ENCODE peak calls at places on chromosomes 7 and 10, in four cellular contexts. A, G, O and X are unnamed samples.

GRCh38 chr7:129684777-129685176 is 73.3 kb downstream of the NRF1 start:
- DNase-seq in A (no peak), G (peak), O (no peak), X (no peak)

GRCh38 chr7:28738384-28738783 is 219.7 kb downstream of the TRIL start:
- DNase-seq in A (no peak), G (no peak), O (no peak), X (no peak)

GRCh38 chr7:96982586-96982985 is 22.8 kb upstream of the DLX6 start:
- DNase-seq in A (no peak), G (no peak), O (no peak), X (no peak)

GRCh38 chr10:68192113-68192512 is 39.8 kb downstream of the ATOH7 start:
- DNase-seq in A (no peak), G (no peak), O (no peak), X (no peak)

GRCh38 chr10:43904301-43904700 is 255.6 kb upstream of the ZNF32 start:
- DNase-seq in A (no peak), G (no peak), O (no peak), X (no peak)

GRCh38 chr10:133129854-133130495 is 30.0 kb upstream of the KNDC1 start:
- DNase-seq in A (no peak), G (no peak), O (peak), X (no peak)

GRCh38 chr10:35336084-35336831 is at the start of gene CCNY:
- DNase-seq in A (peak), G (peak), O (peak), X (peak)

GRCh38 chr10:8312861-8313260 is 258.4 kb downstream of the GATA3 start:
- DNase-seq in A (no peak), G (no peak), O (no peak), X (no peak)

GRCh38 chr10:42646692-42647640 is 8.6 kb upstream of the ZNF33B start:
- DNase-seq in A (no peak), G (no peak), O (no peak), X (peak)

GRCh38 chr10:32956365-32957197 is 1.4 kb downstream of the ITGB1 start:
- DNase-seq in A (no peak), G (no peak), O (no peak), X (no peak)

GRCh38 chr7:139116999-139117398 is 7.5 kb upstream of the ZC3HAV1 start:
- DNase-seq in A (no peak), G (no peak), O (no peak), X (no peak)

GRCh38 chr10:98430427-98430826 is 15.4 kb upstream of the PYROXD2 start:
- DNase-seq in A (no peak), G (no peak), O (no peak), X (no peak)

GRCh38 chr10:48614481-48615383 is 9.9 kb upstream of the ARHGAP22 start:
- DNase-seq in A (no peak), G (no peak), O (no peak), X (no peak)

GRCh38 chr10:49387029-49387428 is 8.9 kb downstream of the DRGX start:
- DNase-seq in A (peak), G (no peak), O (no peak), X (no peak)

GRCh38 chr7:112646787-112647186 is 143.4 kb downstream of the TMEM168 start:
- DNase-seq in A (no peak), G (no peak), O (no peak), X (no peak)

GRCh38 chr10:77643795-77644468 is 6.3 kb upstream of the KCNMA1 start:
- DNase-seq in A (peak), G (peak), O (no peak), X (peak)

GRCh38 chr7:136685506-136685905 is 182.9 kb upstream of the CHRM2 start:
- DNase-seq in A (no peak), G (no peak), O (no peak), X (no peak)

GRCh38 chr7:28768577-28769147 is 189.5 kb downstream of the TRIL start:
- DNase-seq in A (no peak), G (no peak), O (no peak), X (no peak)

GRCh38 chr10:127968659-127969058 is 61.8 kb downstream of the PTPRE start:
- DNase-seq in A (no peak), G (no peak), O (no peak), X (no peak)

GRCh38 chr7:44995555-44996493 is 4.2 kb upstream of the CCM2 start:
- DNase-seq in A (no peak), G (no peak), O (peak), X (no peak)

GRCh38 chr10:93874309-93875031 is 19.3 kb upstream of the SLC35G1 start:
- DNase-seq in A (no peak), G (peak), O (no peak), X (no peak)

GRCh38 chr10:10677479-10677878 is 340.2 kb upstream of the CELF2 start:
- DNase-seq in A (peak), G (peak), O (no peak), X (peak)

GRCh38 chr7:102860351-102860811 is 52.4 kb upstream of the LRRC17 start:
- DNase-seq in A (no peak), G (no peak), O (no peak), X (no peak)

GRCh38 chr7:75951506-75951905 is 36.6 kb downstream of the POR start:
- DNase-seq in A (no peak), G (peak), O (no peak), X (no peak)

GRCh38 chr10:101244321-101245050 is 15.2 kb upstream of the LBX1 start:
- DNase-seq in A (peak), G (no peak), O (no peak), X (no peak)

DNA sequence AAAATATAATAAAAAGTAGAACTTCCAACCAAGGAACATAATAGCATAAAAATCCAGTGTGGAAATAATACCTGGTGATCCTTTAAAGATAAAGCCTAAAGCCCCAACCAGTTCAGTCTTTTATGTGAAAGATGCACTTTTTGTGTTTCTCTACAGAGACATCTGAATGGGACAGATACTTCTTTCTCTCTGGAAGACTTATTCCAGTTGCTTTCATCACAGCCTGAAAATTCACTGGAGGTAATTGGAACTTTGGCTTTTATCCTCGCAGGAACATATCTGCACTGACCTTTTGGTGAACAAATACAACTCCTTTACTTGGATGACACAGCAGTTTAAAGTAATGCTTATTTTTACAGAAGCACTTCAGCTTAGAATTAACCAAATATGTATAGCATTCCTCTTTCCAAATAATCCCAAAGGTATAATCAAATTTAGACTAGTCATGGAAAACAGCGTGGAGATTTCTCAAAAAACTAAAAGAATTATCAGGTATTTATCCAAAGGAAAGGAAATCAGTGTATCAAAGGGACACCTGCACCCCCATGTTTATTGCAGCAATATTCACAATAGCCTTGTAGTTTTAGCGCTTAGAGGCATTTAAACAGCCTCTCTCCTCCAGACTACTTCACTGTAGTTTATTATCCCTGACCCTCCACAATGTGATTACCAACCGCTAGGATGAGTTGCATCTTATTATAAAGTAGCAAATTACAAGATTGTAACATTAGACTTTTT is 16.8 kb downstream of the HNRNPA2B1 start:
- DNase-seq in A (no peak), G (no peak), O (no peak), X (no peak)
- TF ChIP-seq POLR2A in A (no peak), G (no peak), O (no peak), X (no peak)

DNA sequence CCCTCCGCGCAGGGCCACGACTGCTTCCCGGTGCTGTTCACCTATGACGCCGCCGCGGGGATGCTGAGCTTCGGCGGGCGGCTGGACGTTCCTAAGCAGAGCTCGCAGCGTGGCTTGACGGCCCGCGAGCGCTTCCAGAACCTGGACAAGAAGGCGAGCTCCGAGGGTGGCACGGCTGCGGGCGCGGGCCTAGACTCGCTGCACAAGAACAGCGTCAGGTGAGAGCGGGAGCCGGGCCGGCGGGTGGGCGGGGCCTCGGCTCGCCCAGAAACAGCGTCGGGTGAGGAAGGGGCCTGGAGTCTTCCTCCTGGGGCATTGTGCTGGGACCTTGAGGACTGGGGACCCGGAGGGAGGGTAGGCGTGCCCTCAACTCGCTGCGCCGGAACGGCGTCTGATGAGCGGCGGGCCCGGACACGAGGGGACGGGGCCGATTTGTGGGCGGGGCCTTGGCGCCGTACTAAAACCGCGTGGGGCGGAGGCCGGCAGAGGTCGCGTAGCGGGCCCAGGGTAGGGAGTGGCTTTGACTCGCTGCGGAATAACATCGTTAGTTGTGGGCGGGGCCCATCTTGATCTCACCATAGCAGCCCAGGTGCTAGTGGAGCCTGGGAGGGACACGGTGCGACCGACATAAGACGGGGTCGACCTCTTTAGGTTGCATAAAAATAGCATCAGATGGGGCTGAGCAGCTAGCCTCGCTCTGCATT is 15.6 kb downstream of the PDAP1 start:
- DNase-seq in A (no peak), G (peak), O (peak), X (peak)
- TF ChIP-seq POLR2A in A (no peak), G (no peak), O (peak), X (peak)

GRCh38 chr7:100585511-100586265 is at the start of gene LRCH4:
- DNase-seq in A (no peak), G (peak), O (no peak), X (peak)
- TF ChIP-seq POLR2A in A (peak), G (peak), O (peak), X (peak)

GRCh38 chr7:196283-196682 is 3.9 kb downstream of the FAM20C start:
- DNase-seq in A (no peak), G (no peak), O (no peak), X (no peak)

GRCh38 chr7:195830-196128 is 3.4 kb downstream of the FAM20C start:
- DNase-seq in A (no peak), G (no peak), O (no peak), X (no peak)

GRCh38 chr7:199465-200249 is 7.3 kb downstream of the FAM20C start:
- DNase-seq in A (no peak), G (no peak), O (no peak), X (no peak)

GRCh38 chr7:196778-197321 is 4.5 kb downstream of the FAM20C start:
- DNase-seq in A (no peak), G (no peak), O (no peak), X (no peak)

DNA sequence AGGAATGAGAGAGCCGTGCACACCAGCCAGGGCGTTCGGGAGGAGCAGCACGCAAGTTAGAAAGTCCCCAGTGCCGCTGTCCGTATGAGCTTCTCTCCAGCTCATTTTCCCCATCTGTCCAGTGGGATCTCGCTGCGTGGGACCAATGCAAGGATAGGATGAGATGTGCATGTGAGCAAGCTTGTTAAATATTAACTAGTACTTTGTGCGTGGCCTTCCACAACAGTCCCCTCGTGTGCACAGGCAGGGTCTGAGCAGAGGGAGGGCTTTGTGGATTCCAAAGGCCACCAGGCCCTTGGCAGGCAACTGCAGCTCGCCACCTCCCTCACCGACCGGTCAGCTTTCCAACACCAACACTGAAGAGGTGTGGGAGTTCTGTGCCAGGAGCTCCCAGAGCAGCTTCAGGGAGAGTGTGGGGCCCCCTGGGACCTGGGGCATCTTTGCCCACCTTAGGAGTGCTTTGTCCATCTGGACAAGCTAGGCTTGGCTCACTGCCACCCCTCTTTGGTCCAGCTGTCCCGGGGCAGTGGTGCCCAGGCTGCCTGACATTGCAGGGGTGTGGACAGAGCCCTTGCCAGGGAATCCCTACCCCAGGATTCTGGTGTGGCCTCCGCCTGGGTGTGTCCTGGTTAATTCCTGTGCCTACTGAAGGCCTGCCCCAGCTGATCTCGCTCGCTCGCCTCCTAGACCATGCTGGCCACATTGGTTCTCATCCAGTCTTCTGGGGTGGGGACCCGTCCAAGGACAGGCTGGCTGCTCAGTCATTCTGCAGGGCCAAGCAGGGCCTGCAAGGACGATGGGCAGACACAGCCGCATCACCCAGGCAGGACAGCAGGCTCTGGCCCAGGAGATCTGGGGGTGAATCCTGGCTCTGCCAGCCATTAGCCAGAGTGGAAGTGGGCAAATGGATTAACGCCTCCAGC is 5.3 kb downstream of the FAM20C start:
- DNase-seq in A (no peak), G (peak), O (no peak), X (no peak)
- TF ChIP-seq POLR2A in A (no peak), G (no peak), O (no peak), X (no peak)

DNA sequence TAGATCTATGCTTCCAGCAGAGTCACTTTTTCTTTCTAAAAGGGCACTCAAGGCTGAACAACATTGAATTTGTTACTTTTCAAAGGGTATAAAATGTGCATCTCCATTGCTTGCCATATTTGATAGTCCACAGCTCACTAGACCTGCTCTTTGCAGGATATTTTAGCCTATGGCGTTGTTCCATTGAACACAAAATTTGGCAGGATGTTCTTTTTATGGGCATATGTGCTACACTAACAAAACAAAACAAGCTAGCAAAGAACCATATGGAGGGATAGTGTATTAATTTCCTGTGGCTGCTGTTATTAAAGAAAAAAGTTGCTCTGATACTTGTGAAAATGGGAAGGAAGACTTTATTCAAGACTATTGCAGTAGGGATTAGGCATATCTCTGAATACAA is 828.7 kb downstream of the TYW1 start:
- DNase-seq in A (no peak), G (no peak), O (no peak), X (no peak)
- TF ChIP-seq POLR2A in A (no peak), G (no peak), O (no peak), X (no peak)